ENCODE peak calls at places on chromosomes 4 and X, in five cellular contexts. V is neuronal stem cell, R is mesenchymal stem cell, L is H9, E is trophoblast cell. A is an unnamed sample.

GRCh38 chr4:128524311-128524710 is 236.7 kb upstream of the PGRMC2 start:
- DNase-seq in V (no peak), R (peak; percentile 50), L (no peak), E (peak; percentile 72), A (no peak)

GRCh38 chrX:129981752-129982299 is 609 bp upstream of the BCORL1 start:
- DNase-seq in V (no peak), R (no peak), L (no peak), E (no peak), A (no peak)

GRCh38 chr4:169414913-169415312 is 144.2 kb upstream of the SH3RF1 start:
- DNase-seq in V (no peak), R (no peak), L (no peak), E (no peak), A (no peak)

GRCh38 chr4:87150498-87151261 is 69.7 kb downstream of the KLHL8 start:
- DNase-seq in V (peak; percentile 72), R (peak; percentile 82), L (no peak), E (peak; percentile 98), A (no peak)

GRCh38 chrX:634306-634958 is 3.8 kb downstream of the SHOX start:
- DNase-seq in V (no peak), R (no peak), L (peak; percentile 50), E (no peak), A (no peak)

GRCh38 chr4:115834441-115834840 is 721.0 kb upstream of the NDST4 start:
- DNase-seq in V (no peak), R (no peak), L (no peak), E (no peak), A (no peak)

GRCh38 chr4:112894951-112895350 is 154.5 kb upstream of the ANK2 start:
- DNase-seq in V (no peak), R (no peak), L (no peak), E (no peak), A (no peak)

GRCh38 chr4:55087016-55087929 is 38.1 kb downstream of the KDR start:
- DNase-seq in V (no peak), R (no peak), L (no peak), E (no peak), A (no peak)

GRCh38 chr4:186712690-186713089 is 11.0 kb downstream of the FAT1 start:
- DNase-seq in V (no peak), R (no peak), L (no peak), E (peak; percentile 64), A (no peak)

GRCh38 chrX:17032351-17032750 is 85.9 kb downstream of the REPS2 start:
- DNase-seq in V (no peak), R (no peak), L (no peak), E (no peak), A (no peak)

GRCh38 chrX:103630171-103630511 is 1.4 kb downstream of the TCEAL1 start:
- DNase-seq in V (no peak), R (no peak), L (no peak), E (no peak), A (no peak)

GRCh38 chr4:97720869-97721432 is 422.3 kb downstream of the STPG2 start:
- DNase-seq in V (no peak), R (peak; percentile 9), L (no peak), E (peak; percentile 45), A (no peak)

GRCh38 chrX:54492340-54492739 is 3.7 kb downstream of the FGD1 start:
- DNase-seq in V (no peak), R (peak; percentile 41), L (peak; percentile 34), E (no peak), A (no peak)

GRCh38 chrX:42797646-42798045 is 19.7 kb upstream of the PPP1R2C start:
- DNase-seq in V (no peak), R (peak; percentile 29), L (no peak), E (peak; percentile 23), A (no peak)

GRCh38 chr4:26864904-26865303 is 4.3 kb downstream of the STIM2 start:
- DNase-seq in V (no peak), R (no peak), L (no peak), E (no peak), A (no peak)

GRCh38 chrX:71954458-71954857 is 43.8 kb downstream of the NHSL2 start:
- DNase-seq in V (no peak), R (no peak), L (no peak), E (no peak), A (no peak)

GRCh38 chr4:55762815-55763214 is 56.8 kb upstream of the EXOC1L start:
- DNase-seq in V (no peak), R (no peak), L (no peak), E (no peak), A (no peak)

GRCh38 chr4:120694973-120695372 is 227.6 kb downstream of the PRDM5 start:
- DNase-seq in V (no peak), R (peak; percentile 88), L (no peak), E (peak; percentile 4), A (no peak)

GRCh38 chr4:131509521-131509920 is 1639.6 kb upstream of the PCDH10 start:
- DNase-seq in V (no peak), R (no peak), L (no peak), E (peak; percentile 87), A (no peak)

GRCh38 chr4:18197467-18197866 is 175.9 kb upstream of the LCORL start:
- DNase-seq in V (no peak), R (no peak), L (no peak), E (no peak), A (no peak)

GRCh38 chr4:18914182-18914581 is 892.6 kb upstream of the LCORL start:
- DNase-seq in V (no peak), R (no peak), L (no peak), E (peak; percentile 42), A (no peak)

GRCh38 chr4:5126857-5127256 is 75.6 kb downstream of the STK32B start:
- DNase-seq in V (no peak), R (no peak), L (no peak), E (no peak), A (no peak)

GRCh38 chrX:42976729-42977366 is 198.9 kb upstream of the PPP1R2C start:
- DNase-seq in V (no peak), R (no peak), L (no peak), E (peak; percentile 82), A (no peak)

GRCh38 chr4:98642991-98643426 is 15.4 kb downstream of the TSPAN5 start:
- DNase-seq in V (no peak), R (peak; percentile 76), L (no peak), E (no peak), A (no peak)

GRCh38 chrX:724256-724655 is 93.7 kb downstream of the SHOX start:
- DNase-seq in V (no peak), R (no peak), L (no peak), E (no peak), A (no peak)

GRCh38 chrX:68503830-68504229 is 5.0 kb downstream of the YIPF6 start:
- DNase-seq in V (no peak), R (no peak), L (no peak), E (peak; percentile 65), A (no peak)

GRCh38 chrX:6021316-6022091 is 207.2 kb downstream of the NLGN4X start:
- DNase-seq in V (peak; percentile 29), R (peak; percentile 24), L (peak; percentile 47), E (peak; percentile 80), A (no peak)

GRCh38 chrX:136199365-136199764 is 51.8 kb downstream of the MAP7D3 start:
- DNase-seq in V (no peak), R (peak; percentile 62), L (no peak), E (peak; percentile 73), A (no peak)

GRCh38 chrX:337331-337831 is 18.8 kb upstream of the GTPBP6 start:
- DNase-seq in V (no peak), R (no peak), L (no peak), E (no peak), A (no peak)

GRCh38 chrX:123835661-123836371 is 24.0 kb upstream of the XIAP start:
- DNase-seq in V (no peak), R (peak; percentile 74), L (no peak), E (peak; percentile 35), A (no peak)

GRCh38 chrX:147735364-147735763 is 176.4 kb upstream of the FMR1 start:
- DNase-seq in V (no peak), R (no peak), L (no peak), E (no peak), A (no peak)

GRCh38 chr4:4762909-4763814 is 96.3 kb upstream of the MSX1 start:
- DNase-seq in V (no peak), R (peak; percentile 76), L (peak; percentile 64), E (peak; percentile 4), A (peak; percentile 63)

GRCh38 chr4:81486502-81486901 is 14.8 kb upstream of the RASGEF1B start:
- DNase-seq in V (no peak), R (no peak), L (peak; percentile 60), E (no peak), A (no peak)

GRCh38 chrX:150034788-150035187 is 96.5 kb upstream of the EOLA2 start:
- DNase-seq in V (no peak), R (no peak), L (no peak), E (no peak), A (no peak)

GRCh38 chr4:184534511-184535391 is 60.4 kb upstream of the IRF2 start:
- DNase-seq in V (no peak), R (peak; percentile 79), L (no peak), E (peak; percentile 79), A (no peak)

DNA sequence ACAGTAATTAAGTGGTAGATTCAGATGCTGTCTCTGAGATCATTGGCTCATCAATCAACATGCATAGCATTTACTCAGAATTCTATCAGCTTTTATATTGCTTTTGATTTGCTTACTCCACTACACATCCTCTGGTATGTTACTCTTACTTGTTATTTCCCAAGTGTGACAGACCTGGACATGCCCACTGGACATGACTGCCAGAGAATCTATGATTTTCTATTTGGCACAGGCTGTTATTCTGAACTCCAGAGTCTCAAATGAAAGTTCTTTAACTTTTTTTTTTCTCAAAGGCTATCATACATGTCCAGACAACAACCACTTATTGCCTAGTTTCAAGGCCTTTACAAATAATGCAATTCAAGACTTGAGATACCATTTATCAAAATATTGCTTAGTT is 116.1 kb upstream of the ARHGAP24 start:
- DNase-seq in V (no peak), R (no peak), L (no peak), E (no peak), A (no peak)
- H2BK12ac ChIP-seq in V (no peak overlapping the region), R (no peak overlapping the region), L (no peak overlapping the region), E (no peak overlapping the region), A (no peak overlapping the region)

DNA sequence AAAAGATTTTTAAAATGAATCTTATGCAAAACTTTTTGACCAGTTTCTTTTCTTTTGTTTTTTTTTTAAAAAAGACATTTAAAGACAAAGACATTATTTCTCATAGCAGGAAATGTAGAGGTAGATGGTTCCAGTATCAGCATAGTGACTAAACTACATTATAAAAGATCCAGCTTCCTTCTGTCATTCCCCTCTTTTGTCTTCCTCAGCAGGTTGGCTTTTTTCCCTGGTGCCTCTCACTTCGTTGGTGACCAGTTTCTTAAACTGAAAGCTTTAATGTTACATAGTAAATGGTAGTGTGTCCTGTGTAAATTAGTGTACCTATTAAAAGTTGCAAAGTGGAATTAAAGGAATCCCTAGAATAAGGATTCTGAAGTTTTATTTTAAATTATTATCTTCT is 36.1 kb downstream of the DCK start:
- DNase-seq in V (no peak), R (no peak), L (no peak), E (no peak), A (no peak)
- H2BK12ac ChIP-seq in V (no peak overlapping the region), R (no peak overlapping the region), L (no peak overlapping the region), E (no peak overlapping the region), A (no peak overlapping the region)

GRCh38 chrX:117147249-117147648 is 684.5 kb upstream of the CT83 start:
- DNase-seq in V (no peak), R (no peak), L (no peak), E (no peak), A (no peak)
- H2BK12ac ChIP-seq in V (no peak overlapping the region), R (no peak overlapping the region), L (no peak overlapping the region), E (no peak overlapping the region), A (no peak overlapping the region)

GRCh38 chrX:74509989-74510388 is 88.7 kb downstream of the SLC16A2 start:
- DNase-seq in V (no peak), R (no peak), L (no peak), E (no peak), A (no peak)
- H2BK12ac ChIP-seq in V (no peak overlapping the region), R (no peak overlapping the region), L (no peak overlapping the region), E (no peak overlapping the region), A (no peak overlapping the region)

GRCh38 chrX:39611468-39611867 is 486.3 kb downstream of the BCOR start:
- DNase-seq in V (no peak), R (no peak), L (no peak), E (no peak), A (no peak)
- H2BK12ac ChIP-seq in V (no peak overlapping the region), R (no peak overlapping the region), L (no peak overlapping the region), E (no peak overlapping the region), A (no peak overlapping the region)